ENCODE peak calls at places on chromosomes 11 and 22, in five cellular contexts. A is fibroblast of pulmonary artery, B is ovary, S is naive B cell, V is gastrocnemius medialis. W is an unnamed sample.

GRCh38 chr22:22479999-22480532 is 28.5 kb downstream of the ZNF280B start:
- DNase-seq in A (no peak), B (no peak), S (no peak), V (no peak), W (no peak)

GRCh38 chr22:50529416-50530279 is at the start of gene TYMP:
- DNase-seq in A (no peak), B (no peak), S (peak; percentile 69), V (no peak), W (no peak)

GRCh38 chr11:74676596-74676995 is 54.6 kb downstream of the CHRDL2 start:
- DNase-seq in A (no peak), B (no peak), S (no peak), V (no peak), W (no peak)

GRCh38 chr11:788953-789940 is 643 bp downstream of the CEND1 start:
- DNase-seq in A (no peak), B (no peak), S (no peak), V (no peak), W (no peak)

GRCh38 chr11:107741044-107741823 is 29.4 kb upstream of the SLN start:
- DNase-seq in A (peak; percentile 57), B (no peak), S (no peak), V (no peak), W (peak; percentile 59)

GRCh38 chr11:115606223-115607220 is 102.3 kb upstream of the CADM1 start:
- DNase-seq in A (peak; percentile 3), B (peak; percentile 52), S (no peak), V (no peak), W (no peak)

GRCh38 chr11:102111011-102111786 is 952 bp downstream of the YAP1 start:
- DNase-seq in A (peak; percentile 92), B (peak; percentile 90), S (peak; percentile 11), V (peak; percentile 58), W (no peak)

GRCh38 chr11:70243912-70244652 is 26.4 kb upstream of the PPFIA1 start:
- DNase-seq in A (no peak), B (no peak), S (no peak), V (no peak), W (no peak)

GRCh38 chr11:36214976-36215687 is 74.1 kb downstream of the COMMD9 start:
- DNase-seq in A (no peak), B (no peak), S (no peak), V (no peak), W (no peak)

GRCh38 chr11:20048707-20049106 is 111.6 kb downstream of the DBX1 start:
- DNase-seq in A (no peak), B (no peak), S (no peak), V (no peak), W (no peak)